ENCODE peak calls at places on chromosomes 11 and 22, in nine cellular contexts. O is body of pancreas; I is AG04450; Z is Karpas-422; X is CD4-positive, CD25-positive, alpha-beta regulatory T cell; A is dorsolateral prefrontal cortex; G is GM23248; S is lower lobe of right lung; L is A549. H is an unnamed sample.

GRCh38 chr22:50267591-50268390 is 2.4 kb downstream of the MAPK11 start:
- DNase-seq in L (peak; percentile 60), G (peak; percentile 81), S (peak; percentile 76), X (peak; percentile 28), Z (no peak), O (peak; percentile 75), A (peak; percentile 62), I (no peak), H (no peak)

GRCh38 chr11:65290448-65291165 is 24.1 kb upstream of the CDC42EP2 start:
- DNase-seq in S (peak; percentile 91), I (peak; percentile 99), X (no peak), G (peak; percentile 98), L (peak; percentile 49), Z (no peak), O (peak; percentile 84), A (peak; percentile 79), H (no peak)

GRCh38 chr11:75380245-75380644 is 19.1 kb upstream of the RPS3 start:
- DNase-seq in G (no peak), O (no peak), L (no peak), A (no peak), X (no peak), S (no peak), Z (no peak), I (no peak), H (no peak)

GRCh38 chr22:26174280-26174679 is 5.0 kb downstream of the SEZ6L start:
- DNase-seq in S (no peak), A (peak; percentile 74), Z (peak; percentile 51), G (peak; percentile 48), O (no peak), I (no peak), X (no peak), L (peak; percentile 3), H (no peak)

GRCh38 chr11:10657308-10658271 is 36.0 kb downstream of the IRAG1 start:
- DNase-seq in I (peak; percentile 57), L (peak; percentile 25), O (no peak), G (peak; percentile 78), X (no peak), Z (no peak), S (no peak), A (no peak), H (no peak)

GRCh38 chr11:123483058-123483457 is 53.0 kb downstream of the GRAMD1B start:
- DNase-seq in O (no peak), X (no peak), I (no peak), A (no peak), G (peak; percentile 77), L (peak; percentile 36), S (no peak), Z (no peak), H (no peak)

GRCh38 chr11:128915148-128915519 is 24.0 kb downstream of the KCNJ5 start:
- DNase-seq in X (no peak), I (no peak), O (no peak), Z (no peak), A (no peak), L (no peak), G (no peak), S (no peak), H (no peak)

GRCh38 chr11:47523491-47524199 is 29.3 kb downstream of the CELF1 start:
- DNase-seq in I (peak; percentile 26), O (no peak), X (peak; percentile 12), S (no peak), A (no peak), L (peak; percentile 43), Z (no peak), G (peak; percentile 84), H (no peak)

GRCh38 chr11:47270331-47271271 is 668 bp downstream of the MADD start:
- DNase-seq in I (no peak), L (peak; percentile 57), G (peak; percentile 70), A (no peak), X (peak; percentile 28), S (peak; percentile 39), Z (peak; percentile 62), O (peak; percentile 36), H (peak; percentile 37)

GRCh38 chr22:23237201-23237798 is 57.0 kb downstream of the BCR start:
- DNase-seq in L (no peak), I (peak; percentile 41), O (peak; percentile 52), G (no peak), S (no peak), X (no peak), Z (no peak), A (peak; percentile 89), H (no peak)

GRCh38 chr11:48028909-48029685 is 48.7 kb downstream of the PTPRJ start:
- DNase-seq in G (peak; percentile 27), Z (peak; percentile 59), L (no peak), O (no peak), S (no peak), A (no peak), X (peak; percentile 48), I (no peak), H (no peak)

DNA sequence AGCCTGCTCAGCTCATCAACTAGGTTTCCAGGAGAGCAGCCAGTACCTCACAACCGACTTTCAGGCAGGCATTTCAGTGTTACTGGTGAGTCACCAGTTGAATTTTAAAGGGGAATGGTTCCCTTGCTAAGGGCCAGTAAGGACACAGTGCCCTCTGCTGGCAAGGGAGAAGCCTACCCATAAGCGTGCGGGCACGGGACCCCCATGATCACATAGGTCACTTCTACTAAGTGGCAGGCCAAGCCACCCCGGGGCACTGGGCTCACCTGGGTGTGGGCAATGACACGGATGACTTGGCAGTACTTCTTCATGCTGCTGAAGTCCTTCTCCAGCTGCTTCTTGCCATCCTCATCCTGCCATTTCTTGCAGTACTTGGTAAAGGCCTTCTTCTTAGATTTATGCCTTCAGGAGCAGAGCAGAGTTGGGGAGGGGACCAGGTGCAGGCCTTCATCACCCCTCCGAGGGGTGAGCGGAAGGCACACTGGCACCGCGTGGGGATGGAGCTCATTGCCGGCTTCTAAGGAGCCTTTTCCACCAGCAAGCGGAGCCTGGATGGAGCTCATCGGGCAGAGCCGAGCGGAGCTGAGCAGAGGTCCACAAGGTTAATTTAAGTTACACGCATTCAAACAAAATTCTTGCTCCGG is 2.9 kb downstream of the RPL3 start:
- DNase-seq in A (peak; percentile 67), X (peak; percentile 74), Z (peak; percentile 81), L (peak; percentile 86), S (peak; percentile 74), I (peak; percentile 81), G (peak; percentile 95), O (peak; percentile 85), H (peak; percentile 63)
- H3K4me3 ChIP-seq in A (peak overlapping the region; percentile 89), X (peak overlapping the region; percentile 83), Z (peak overlapping the region; percentile 81), L (peak overlapping the region; percentile 99), S (peak overlapping the region; percentile 80), I (peak overlapping the region; percentile 87), G (peak overlapping the region; percentile 99), O (peak overlapping the region; percentile 8), H (peak overlapping the region; percentile 96)

GRCh38 chr22:42612336-42612735 is 2.3 kb downstream of the POLDIP3 start:
- DNase-seq in Z (no peak), A (no peak), G (no peak), X (no peak), O (no peak), I (no peak), L (no peak), S (no peak), H (no peak)
- H3K4me3 ChIP-seq in Z (no peak overlapping the region), A (peak overlapping the region; percentile 96), G (peak overlapping the region; percentile 84), X (peak overlapping the region; percentile 92), O (no peak overlapping the region), I (no peak overlapping the region), L (no peak overlapping the region), S (peak overlapping the region; percentile 95), H (no peak overlapping the region)

DNA sequence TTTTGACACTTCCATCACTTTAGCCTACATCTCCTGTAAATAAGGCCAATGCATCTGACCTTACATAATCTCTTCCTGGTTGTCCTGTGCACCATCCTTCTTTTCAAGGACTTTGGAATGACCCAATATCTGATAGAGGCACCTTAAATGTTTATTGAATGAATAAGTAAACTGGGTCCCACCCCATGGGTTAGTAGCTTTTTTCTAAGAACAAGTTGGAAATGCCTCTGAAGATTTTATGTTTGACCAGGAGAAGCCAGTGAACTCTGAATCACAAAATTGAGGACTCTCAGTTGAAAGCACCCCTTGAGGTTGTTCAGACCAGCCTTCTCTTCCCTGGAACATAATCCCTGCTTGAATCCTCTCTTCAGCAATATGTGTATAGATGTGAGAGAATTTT is 1.4 kb downstream of the RNF185 start:
- DNase-seq in L (no peak), X (no peak), S (no peak), A (no peak), Z (no peak), G (peak; percentile 17), O (no peak), I (no peak), H (no peak)
- H3K4me3 ChIP-seq in L (no peak overlapping the region), X (peak overlapping the region; percentile 84), S (peak overlapping the region; percentile 87), A (peak overlapping the region; percentile 96), Z (peak overlapping the region; percentile 90), G (peak overlapping the region; percentile 87), O (no peak overlapping the region), I (peak overlapping the region; percentile 91), H (peak overlapping the region; percentile 77)

GRCh38 chr11:126358763-126359160 is 3.3 kb downstream of the ST3GAL4 start:
- DNase-seq in L (no peak), A (no peak), I (no peak), G (no peak), S (no peak), O (no peak), X (no peak), Z (no peak), H (no peak)

GRCh38 chr11:126359431-126360048 is 4.1 kb downstream of the ST3GAL4 start:
- DNase-seq in O (peak; percentile 30), G (peak; percentile 86), A (peak; percentile 84), I (no peak), Z (no peak), S (no peak), L (no peak), X (no peak), H (no peak)

GRCh38 chr11:126357055-126357962 is 1.8 kb downstream of the ST3GAL4 start:
- DNase-seq in O (no peak), G (peak; percentile 81), X (no peak), L (no peak), Z (no peak), A (no peak), S (no peak), I (no peak), H (no peak)

GRCh38 chr11:126360049-126360446 is 4.6 kb downstream of the ST3GAL4 start:
- DNase-seq in S (no peak), Z (no peak), I (no peak), G (peak; percentile 46), L (no peak), O (no peak), X (no peak), A (no peak), H (no peak)

DNA sequence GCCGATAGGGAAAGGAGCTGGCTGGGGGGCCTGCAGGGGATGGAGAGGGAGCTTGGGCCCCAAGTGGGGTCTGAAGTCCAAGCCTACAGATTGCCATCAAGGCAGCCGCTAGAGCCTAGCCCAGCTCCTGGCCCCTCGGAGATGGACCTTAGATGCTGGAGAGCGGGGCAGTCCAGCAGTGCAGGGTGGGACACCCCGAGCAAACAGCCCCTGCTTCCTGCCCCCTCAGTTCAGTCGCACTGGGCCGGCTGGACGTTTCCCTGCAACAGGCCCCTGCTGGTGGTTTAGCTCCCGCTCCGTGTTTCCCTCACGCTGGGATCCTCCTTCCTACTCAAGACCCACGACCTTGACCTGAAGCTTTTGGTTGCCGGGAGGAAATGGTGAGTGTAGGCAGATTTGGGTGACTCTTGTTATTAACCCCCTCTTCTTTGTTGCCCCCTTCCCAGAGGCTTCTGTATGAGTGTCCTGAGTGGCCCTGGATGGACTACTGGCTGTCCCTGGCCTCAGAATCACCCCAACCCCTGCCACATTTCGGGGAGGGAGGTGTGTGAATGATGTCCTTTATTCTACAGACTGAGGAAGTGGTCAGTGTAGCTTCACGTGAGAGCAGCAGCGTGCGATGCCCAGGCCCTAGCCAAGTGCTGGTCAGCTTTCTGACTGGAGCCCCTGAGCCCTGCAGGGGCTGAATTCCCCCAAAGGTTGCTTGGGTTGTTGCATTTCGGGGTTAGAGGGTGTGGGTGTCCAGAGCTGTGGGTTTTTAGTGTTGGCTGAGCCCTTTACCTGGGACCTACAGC is 2.7 kb downstream of the ST3GAL4 start:
- DNase-seq in A (no peak), Z (no peak), O (no peak), L (no peak), S (no peak), X (no peak), G (peak; percentile 45), I (no peak), H (no peak)
- H3K4me3 ChIP-seq in A (peak overlapping the region; percentile 71), Z (no peak overlapping the region), O (no peak overlapping the region), L (no peak overlapping the region), S (peak overlapping the region; percentile 72), X (no peak overlapping the region), G (peak overlapping the region; percentile 80), I (no peak overlapping the region), H (no peak overlapping the region)

H was measured in LNCaP clone FGC.